ENCODE peak calls at places on chromosomes 3 and 15, in five cellular contexts. One of them, this sample, is unnamed.

GRCh38 chr15:72033711-72034110 is 84.2 kb downstream of the MYO9A start:
- DNase-seq in lower lobe of right lung: no peak
- DNase-seq in GM03348: peak
- DNase-seq in CD4-positive, alpha-beta memory T cell: no peak
- DNase-seq in HT1080: no peak
- DNase-seq in this sample: no peak

GRCh38 chr3:197019021-197019420 is 10.6 kb downstream of the MELTF start:
- DNase-seq in HT1080: no peak
- DNase-seq in CD4-positive, alpha-beta memory T cell: no peak
- DNase-seq in lower lobe of right lung: no peak
- DNase-seq in GM03348: no peak
- DNase-seq in this sample: no peak

GRCh38 chr3:77320514-77320913 is 280.6 kb downstream of the ROBO2 start:
- DNase-seq in GM03348: no peak
- DNase-seq in CD4-positive, alpha-beta memory T cell: no peak
- DNase-seq in HT1080: peak
- DNase-seq in lower lobe of right lung: no peak
- DNase-seq in this sample: no peak

GRCh38 chr3:123606527-123606926 is 21.7 kb upstream of the HACD2 start:
- DNase-seq in GM03348: no peak
- DNase-seq in HT1080: no peak
- DNase-seq in lower lobe of right lung: no peak
- DNase-seq in CD4-positive, alpha-beta memory T cell: no peak
- DNase-seq in this sample: no peak

GRCh38 chr15:66877558-66878285 is 175.7 kb downstream of the SMAD6 start:
- DNase-seq in CD4-positive, alpha-beta memory T cell: no peak
- DNase-seq in lower lobe of right lung: no peak
- DNase-seq in HT1080: no peak
- DNase-seq in GM03348: no peak
- DNase-seq in this sample: no peak

GRCh38 chr15:48796521-48796920 is 14.3 kb downstream of the CEP152 start:
- DNase-seq in CD4-positive, alpha-beta memory T cell: no peak
- DNase-seq in lower lobe of right lung: no peak
- DNase-seq in HT1080: no peak
- DNase-seq in GM03348: no peak
- DNase-seq in this sample: no peak

GRCh38 chr3:134885877-134886621 is 91.0 kb downstream of the EPHB1 start:
- DNase-seq in HT1080: peak
- DNase-seq in CD4-positive, alpha-beta memory T cell: no peak
- DNase-seq in lower lobe of right lung: no peak
- DNase-seq in GM03348: peak
- DNase-seq in this sample: no peak

GRCh38 chr3:185693985-185694675 is 108.0 kb downstream of the SENP2 start:
- DNase-seq in GM03348: peak
- DNase-seq in lower lobe of right lung: no peak
- DNase-seq in HT1080: peak
- DNase-seq in CD4-positive, alpha-beta memory T cell: no peak
- DNase-seq in this sample: no peak

GRCh38 chr3:136659253-136659652 is 92.9 kb downstream of the STAG1 start:
- DNase-seq in GM03348: peak
- DNase-seq in HT1080: no peak
- DNase-seq in lower lobe of right lung: no peak
- DNase-seq in CD4-positive, alpha-beta memory T cell: no peak
- DNase-seq in this sample: no peak

GRCh38 chr3:59995563-59995962 is 945.7 kb upstream of the CFAP20DC start:
- DNase-seq in CD4-positive, alpha-beta memory T cell: no peak
- DNase-seq in HT1080: no peak
- DNase-seq in lower lobe of right lung: no peak
- DNase-seq in GM03348: no peak
- DNase-seq in this sample: no peak

GRCh38 chr3:177770821-177771220 is 573.5 kb upstream of the TBL1XR1 start:
- DNase-seq in CD4-positive, alpha-beta memory T cell: no peak
- DNase-seq in GM03348: peak
- DNase-seq in lower lobe of right lung: no peak
- DNase-seq in HT1080: peak
- DNase-seq in this sample: no peak

GRCh38 chr3:51024765-51025681 is 350.3 kb downstream of the DOCK3 start:
- DNase-seq in HT1080: peak
- DNase-seq in GM03348: no peak
- DNase-seq in CD4-positive, alpha-beta memory T cell: peak
- DNase-seq in lower lobe of right lung: peak
- DNase-seq in this sample: no peak

GRCh38 chr3:95277614-95278013 is 1214.8 kb downstream of the NSUN3 start:
- DNase-seq in GM03348: no peak
- DNase-seq in HT1080: no peak
- DNase-seq in lower lobe of right lung: no peak
- DNase-seq in CD4-positive, alpha-beta memory T cell: no peak
- DNase-seq in this sample: no peak

GRCh38 chr15:101393172-101393571 is 96.3 kb downstream of the PCSK6 start:
- DNase-seq in lower lobe of right lung: no peak
- DNase-seq in GM03348: no peak
- DNase-seq in HT1080: no peak
- DNase-seq in CD4-positive, alpha-beta memory T cell: no peak
- DNase-seq in this sample: no peak